ENCODE peak calls at places on chromosome 7, in nine cellular contexts. J is IMR-90, S is mesothelial cell of epicardium, T is epithelial cell of esophagus, G is HCT116, X is GM10248, E is vagina, F is GM06990, N is hepatocyte. O is an unnamed sample.

GRCh38 chr7:2497500-2498336 is 21.5 kb upstream of the GRIFIN start:
- DNase-seq in G (no peak), J (no peak), F (no peak), E (no peak), S (no peak), N (peak), T (no peak), X (no peak), O (no peak)

GRCh38 chr7:16708980-16709379 is 44.6 kb upstream of the TSPAN13 start:
- DNase-seq in S (no peak), F (no peak), T (peak), J (peak), N (peak), G (no peak), E (no peak), X (no peak), O (no peak)

GRCh38 chr7:107663196-107663595 is 2.6 kb downstream of the SLC26A4 start:
- DNase-seq in X (no peak), T (no peak), S (no peak), E (no peak), G (no peak), F (no peak), J (no peak), N (no peak), O (no peak)

GRCh38 chr7:78019457-78020130 is 221.0 kb downstream of the PHTF2 start:
- DNase-seq in G (peak), J (peak), X (peak), N (peak), E (no peak), T (peak), S (peak), F (peak), O (peak)

GRCh38 chr7:94303736-94304135 is 91.0 kb upstream of the COL1A2 start:
- DNase-seq in S (no peak), F (no peak), N (peak), G (no peak), T (no peak), J (peak), X (no peak), E (no peak), O (no peak)

GRCh38 chr7:67696878-67697277 is 700.2 kb downstream of the TYW1 start:
- DNase-seq in N (no peak), T (peak), S (no peak), X (no peak), J (no peak), E (no peak), F (no peak), G (no peak), O (no peak)

GRCh38 chr7:122887198-122887597 is 938 bp upstream of the CADPS2 start:
- DNase-seq in N (peak), T (peak), J (peak), X (peak), G (peak), E (no peak), S (peak), F (no peak), O (peak)

GRCh38 chr7:115033917-115034459 is 112.1 kb downstream of the MDFIC start:
- DNase-seq in S (no peak), N (no peak), X (no peak), F (no peak), E (no peak), T (no peak), J (no peak), G (no peak), O (no peak)

GRCh38 chr7:50665403-50666123 is 100.4 kb upstream of the DDC start:
- DNase-seq in E (no peak), S (no peak), X (no peak), N (no peak), J (peak), T (no peak), F (no peak), G (no peak), O (no peak)

GRCh38 chr7:139635521-139636240 is 112.2 kb downstream of the CLEC2L start:
- DNase-seq in S (no peak), F (no peak), N (no peak), G (no peak), J (no peak), T (no peak), E (no peak), X (no peak), O (no peak)

DNA sequence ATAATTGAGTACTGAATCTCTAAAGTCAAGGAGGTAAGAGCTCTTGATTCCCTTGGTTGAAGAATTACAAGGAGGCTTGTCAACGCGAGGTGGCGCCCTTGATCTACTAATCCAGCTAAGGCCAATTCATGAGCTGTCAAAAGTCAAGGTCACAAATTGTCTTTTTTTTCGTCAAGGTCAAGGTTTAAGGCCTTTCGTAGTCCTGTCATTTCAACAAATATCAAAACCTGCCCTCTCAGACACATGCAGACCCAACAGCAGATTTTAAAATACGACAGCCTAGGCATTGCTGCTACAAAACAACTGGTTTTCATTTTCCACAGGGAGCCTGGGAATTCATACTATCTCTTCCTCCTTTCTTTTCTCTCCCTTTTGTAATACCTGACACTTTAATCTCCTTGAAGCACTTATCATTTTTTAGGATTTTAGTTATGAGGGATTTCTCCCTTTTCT is 3.6 kb downstream of the HOXA13 start:
- DNase-seq in F (no peak), G (no peak), S (no peak), X (peak), E (no peak), N (peak), J (peak), T (peak), O (peak)
- TF ChIP-seq CTCF in F (peak), G (peak), S (peak), X (peak), E (peak), N (peak), J (peak), T (peak), O (peak)

GRCh38 chr7:104160375-104160774 is 47.4 kb downstream of the ORC5 start:
- DNase-seq in F (no peak), G (no peak), E (no peak), S (no peak), X (no peak), J (peak), N (peak), T (peak), O (peak)
- TF ChIP-seq CTCF in F (peak), G (peak), E (peak), S (peak), X (peak), J (peak), N (peak), T (no peak), O (no peak)

DNA sequence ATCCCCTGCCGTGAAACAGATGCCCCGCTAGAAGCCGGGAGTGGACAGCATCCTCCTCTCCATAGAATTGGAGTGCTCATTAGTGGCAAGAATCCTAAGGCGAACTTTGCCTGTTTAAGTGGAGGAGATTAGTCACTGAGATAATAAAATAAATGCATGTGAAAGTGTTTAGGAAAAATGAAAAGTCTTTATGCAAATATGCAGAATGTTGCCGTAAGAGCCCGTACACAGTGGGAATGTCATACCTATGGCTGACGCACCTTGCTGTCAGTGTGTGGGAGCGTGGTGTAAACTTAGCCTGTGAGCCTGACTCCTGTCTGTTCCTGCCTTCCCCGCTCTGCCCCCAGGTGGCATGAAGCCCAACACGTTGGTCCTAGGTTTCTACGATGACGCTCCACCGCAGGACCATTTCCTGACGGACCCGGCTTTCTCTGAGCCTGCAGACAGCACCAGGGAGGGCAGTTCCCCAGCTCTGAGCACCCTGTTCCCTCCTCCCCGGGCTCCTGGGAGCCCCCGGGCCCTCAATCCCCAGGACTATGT is 1.7 kb upstream of the TRIP6 start:
- DNase-seq in X (no peak), T (peak), F (no peak), E (no peak), G (peak), S (no peak), N (no peak), J (peak), O (no peak)
- TF ChIP-seq CTCF in X (no peak), T (peak), F (no peak), E (no peak), G (no peak), S (no peak), N (no peak), J (no peak), O (no peak)

GRCh38 chr7:99047526-99048077 is 96.3 kb downstream of the SMURF1 start:
- DNase-seq in E (no peak), N (no peak), X (no peak), T (no peak), S (no peak), F (no peak), G (no peak), J (no peak), O (no peak)
- TF ChIP-seq CTCF in E (no peak), N (no peak), X (no peak), T (no peak), S (no peak), F (no peak), G (no peak), J (no peak), O (no peak)

GRCh38 chr7:98168904-98169621 is 42.2 kb upstream of the BHLHA15 start:
- DNase-seq in X (no peak), T (no peak), J (no peak), S (no peak), F (no peak), E (no peak), G (no peak), N (no peak), O (no peak)
- TF ChIP-seq CTCF in X (no peak), T (no peak), J (no peak), S (no peak), F (no peak), E (no peak), G (no peak), N (no peak), O (no peak)

GRCh38 chr7:21355406-21355874 is 72.4 kb upstream of the SP4 start:
- DNase-seq in F (peak), X (peak), N (no peak), G (no peak), S (no peak), T (no peak), J (no peak), E (no peak), O (peak)

GRCh38 chr7:21352540-21353387 is 75.1 kb upstream of the SP4 start:
- DNase-seq in E (no peak), G (no peak), J (no peak), F (peak), N (no peak), T (no peak), S (no peak), X (peak), O (peak)

GRCh38 chr7:21354284-21354683 is 73.6 kb upstream of the SP4 start:
- DNase-seq in E (no peak), G (no peak), X (no peak), S (no peak), N (no peak), T (no peak), F (no peak), J (no peak), O (no peak)

GRCh38 chr7:21357146-21358097 is 70.5 kb upstream of the SP4 start:
- DNase-seq in T (no peak), N (no peak), X (no peak), J (no peak), E (no peak), S (no peak), F (no peak), G (no peak), O (no peak)

GRCh38 chr7:21353388-21353780 is 74.5 kb upstream of the SP4 start:
- DNase-seq in X (no peak), S (no peak), G (no peak), F (no peak), N (no peak), E (no peak), T (no peak), J (no peak), O (no peak)
- TF ChIP-seq CTCF in X (no peak), S (no peak), G (no peak), F (no peak), N (no peak), E (no peak), T (no peak), J (no peak), O (no peak)

O was measured in GM20000.